ENCODE peak calls at places on chromosome 17, in five cellular contexts. T is tibial nerve, C is thoracic aorta, G is RWPE2, Y is PC-3. H is an unnamed sample.

GRCh38 chr17:37643829-37644228 is 583 bp upstream of the DDX52 start:
- DNase-seq in T (no peak), C (no peak), G (no peak), Y (no peak), H (no peak)

GRCh38 chr17:32854177-32854576 is 22.7 kb downstream of the MYO1D start:
- DNase-seq in C (no peak), G (no peak), T (no peak), Y (peak; percentile 63), H (no peak)

GRCh38 chr17:57552114-57552601 is 192.9 kb downstream of the CCDC182 start:
- DNase-seq in C (no peak), G (no peak), Y (no peak), T (no peak), H (no peak)

GRCh38 chr17:21285164-21286065 is 904 bp downstream of the MAP2K3 start:
- DNase-seq in G (no peak), Y (peak; percentile 55), T (no peak), C (no peak), H (no peak)

GRCh38 chr17:45022655-45023339 is 28.6 kb downstream of the DCAKD start:
- DNase-seq in G (no peak), Y (no peak), T (no peak), C (no peak), H (no peak)

GRCh38 chr17:74176546-74177001 is 26.9 kb upstream of the RPL38 start:
- DNase-seq in Y (peak; percentile 82), T (peak; percentile 30), G (no peak), C (no peak), H (no peak)

GRCh38 chr17:70599198-70599597 is 429.9 kb downstream of the KCNJ2 start:
- DNase-seq in C (no peak), G (no peak), Y (no peak), T (no peak), H (no peak)

GRCh38 chr17:65564793-65565192 is 3.3 kb upstream of the AXIN2 start:
- DNase-seq in Y (no peak), G (no peak), T (no peak), C (peak; percentile 11), H (no peak)

GRCh38 chr17:8377422-8377821 is 918 bp upstream of the KRABD2 start:
- DNase-seq in G (no peak), C (no peak), T (no peak), Y (no peak), H (no peak)

GRCh38 chr17:75587718-75588545 is at the start of gene MYO15B:
- DNase-seq in T (no peak), C (no peak), G (no peak), Y (no peak), H (no peak)

GRCh38 chr17:73604476-73604875 is 39.8 kb downstream of the SDK2 start:
- DNase-seq in G (no peak), Y (no peak), C (no peak), T (no peak), H (no peak)

GRCh38 chr17:65522751-65523404 is 38.6 kb downstream of the AXIN2 start:
- DNase-seq in T (no peak), C (no peak), G (no peak), Y (no peak), H (no peak)

GRCh38 chr17:75843577-75844529 is at the start of gene UNC13D:
- DNase-seq in Y (peak; percentile 70), G (peak; percentile 66), C (no peak), T (no peak), H (no peak)

GRCh38 chr17:6077746-6078145 is 7.6 kb downstream of the WSCD1 start:
- DNase-seq in G (no peak), T (no peak), C (no peak), Y (no peak), H (no peak)

GRCh38 chr17:50944902-50945720 is 79.0 kb upstream of the TOB1 start:
- DNase-seq in T (no peak), C (no peak), G (peak; percentile 66), Y (no peak), H (no peak)
- H3K4me3 ChIP-seq in T (peak overlapping the region; percentile 54), C (peak overlapping the region; percentile 72), G (no peak overlapping the region), Y (peak overlapping the region; percentile 70), H (no peak overlapping the region)

DNA sequence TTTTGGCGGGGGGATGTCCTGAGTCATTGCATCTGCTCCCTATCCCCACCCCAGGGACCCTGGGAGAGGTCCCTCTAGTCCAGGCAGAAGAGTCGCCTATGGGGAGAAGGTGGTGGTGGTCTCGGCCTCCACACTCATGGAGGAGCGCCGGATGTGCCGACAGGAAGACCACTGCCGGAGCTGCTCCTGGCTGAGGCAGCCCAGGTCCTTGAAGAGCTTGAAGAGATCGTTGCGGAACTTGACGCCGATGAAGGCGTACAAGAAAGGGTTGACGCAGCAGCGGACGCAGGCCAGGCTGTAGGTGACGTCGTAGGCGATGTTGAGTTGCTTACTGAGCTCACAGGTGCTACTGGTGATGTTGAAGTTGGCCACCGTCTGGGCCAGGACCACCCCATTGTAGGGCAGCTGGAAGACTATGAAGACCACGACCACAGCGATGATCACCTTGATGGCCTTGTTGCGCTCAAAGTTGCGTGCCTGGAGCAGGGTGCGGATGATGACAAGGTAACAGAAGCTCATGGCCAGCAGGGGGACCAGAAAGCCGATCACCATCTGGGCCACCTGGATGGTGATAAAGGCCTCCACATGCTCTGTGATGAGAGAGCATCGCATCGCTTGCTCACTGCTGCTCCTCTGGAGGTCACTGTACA is 10.5 kb downstream of the CCR7 start:
- DNase-seq in Y (no peak), T (no peak), G (no peak), C (no peak), H (no peak)
- TF ChIP-seq CTCF in Y (no peak), T (no peak), G (no peak), C (no peak), H (no peak)

DNA sequence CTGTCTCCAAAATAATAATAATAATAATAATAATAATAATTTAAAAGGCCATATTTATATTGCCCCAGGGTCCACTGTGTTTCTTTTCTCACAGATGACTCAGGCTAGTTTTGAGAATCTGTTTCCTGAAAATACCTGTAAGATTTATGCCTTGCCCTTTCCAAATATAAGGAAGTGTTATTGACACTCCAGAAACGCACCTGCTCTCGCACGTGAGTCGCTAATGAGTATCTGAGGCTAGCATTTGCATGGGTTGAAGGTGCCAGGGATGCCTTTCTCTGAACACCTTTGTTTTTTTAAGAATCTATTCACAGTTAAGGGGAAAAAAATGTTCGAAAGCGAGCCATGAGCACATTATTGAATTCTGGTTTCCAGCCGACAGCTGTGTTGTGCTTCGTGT is 45.1 kb upstream of the NOL11 start:
- DNase-seq in Y (no peak), C (no peak), G (no peak), T (no peak), H (no peak)
- H3K36me3 ChIP-seq in Y (no peaks in the 10 kb centered on the region), C (no peaks in the 10 kb centered on the region), G (peaks cover 54% of the 10 kb centered on the region), T (peaks cover 6% of the 10 kb centered on the region), H (no peaks in the 10 kb centered on the region)

DNA sequence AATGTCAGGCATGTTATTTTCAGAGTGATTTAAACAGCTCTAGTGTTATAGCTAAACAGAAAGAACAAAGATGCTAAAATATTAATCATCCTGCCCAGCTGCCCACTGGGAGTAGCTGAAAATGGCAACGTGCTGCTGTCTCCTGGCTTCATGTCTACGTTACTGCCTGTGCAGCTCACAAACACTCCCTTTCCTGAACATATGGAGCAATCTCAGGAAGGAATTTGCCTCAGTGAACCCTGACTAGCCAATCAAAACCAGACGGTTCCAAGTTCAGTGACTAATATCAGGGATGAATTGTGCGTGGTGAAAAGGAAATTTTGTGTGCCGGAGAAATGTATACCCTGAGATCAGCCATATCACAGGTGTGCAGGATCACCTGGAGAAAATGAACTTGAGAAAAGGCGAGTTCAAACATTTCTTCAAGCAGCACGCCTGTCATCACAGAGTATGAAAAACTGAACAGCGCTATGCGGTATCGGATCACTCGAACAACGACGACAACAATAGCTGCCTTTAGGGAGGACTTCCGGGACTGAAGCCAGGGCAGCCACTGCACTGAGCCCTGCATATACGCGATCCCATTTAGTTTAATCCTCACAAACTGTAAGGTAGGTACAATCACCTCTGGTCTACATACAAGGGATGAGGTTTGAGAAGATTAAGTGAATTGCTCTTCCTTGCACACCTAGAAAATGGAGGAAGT is 110.3 kb downstream of the STX8 start:
- DNase-seq in C (no peak), Y (no peak), T (no peak), G (no peak), H (no peak)
- H3K4me3 ChIP-seq in C (peak overlapping the region; percentile 47), Y (no peak overlapping the region), T (no peak overlapping the region), G (no peak overlapping the region), H (no peak overlapping the region)

GRCh38 chr17:63446218-63446980 is at the start of gene CYB561:
- DNase-seq in G (no peak), T (peak; percentile 58), Y (peak; percentile 90), C (no peak), H (no peak)
- TF ChIP-seq CTCF in G (peak; percentile 37), T (no peak), Y (peak; percentile 52), C (no peak), H (peak; percentile 31)

GRCh38 chr17:60284709-60285108 is 107.2 kb downstream of the USP32 start:
- DNase-seq in T (no peak), C (no peak), G (no peak), Y (no peak), H (no peak)
- H3K36me3 ChIP-seq in T (peaks cover 36% of the 10 kb centered on the region), C (peaks cover 3% of the 10 kb centered on the region), G (peaks cover 41% of the 10 kb centered on the region), Y (no peaks in the 10 kb centered on the region), H (peaks cover 1% of the 10 kb centered on the region)

DNA sequence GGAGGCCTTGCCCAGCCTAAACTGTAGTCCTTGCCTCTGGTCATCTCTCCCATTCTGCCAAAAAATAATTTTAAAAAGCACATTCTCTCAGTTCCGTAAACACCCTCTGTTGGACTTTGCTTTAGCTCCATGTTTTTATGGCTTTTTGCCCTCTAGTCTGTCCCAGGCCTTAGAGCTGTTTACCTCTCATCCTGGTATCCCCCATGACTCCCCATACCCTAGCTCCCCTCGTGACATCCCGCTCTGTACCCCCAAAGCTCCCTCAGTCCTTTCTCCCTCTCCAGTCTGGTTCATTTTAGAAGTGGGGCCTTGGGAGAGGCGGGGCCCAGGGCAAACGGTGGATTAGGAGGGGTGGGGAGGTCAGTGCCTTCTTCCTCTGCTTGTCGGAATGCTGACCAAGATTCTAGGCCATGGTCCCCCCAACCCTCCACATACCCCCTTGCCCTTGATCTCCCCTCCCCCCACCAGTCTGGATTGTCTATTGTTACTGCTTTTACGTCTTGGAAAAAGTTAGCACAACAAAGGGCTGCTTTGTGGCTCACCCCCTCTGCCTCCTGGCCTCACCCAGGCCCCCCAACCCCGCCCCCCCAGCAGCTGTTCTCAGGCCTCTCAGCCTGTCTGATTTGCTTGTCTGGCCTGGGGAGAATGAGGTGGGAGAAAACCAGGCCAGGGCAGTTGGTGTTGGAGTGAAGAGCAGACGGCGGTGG is 18.3 kb downstream of the GJD3 start:
- DNase-seq in T (no peak), C (no peak), G (no peak), Y (no peak), H (no peak)
- H3K4me3 ChIP-seq in T (peak overlapping the region; percentile 87), C (peak overlapping the region; percentile 94), G (no peak overlapping the region), Y (no peak overlapping the region), H (peak overlapping the region; percentile 84)

GRCh38 chr17:4948166-4948996 is at the start of gene PFN1:
- DNase-seq in G (peak; percentile 89), T (peak; percentile 91), Y (peak; percentile 80), C (peak; percentile 82), H (peak; percentile 63)
- TF ChIP-seq CTCF in G (no peak), T (no peak), Y (no peak), C (no peak), H (no peak)

GRCh38 chr17:48852251-48852650 is 21.4 kb downstream of the CALCOCO2 start:
- DNase-seq in Y (no peak), G (no peak), C (no peak), T (no peak), H (no peak)
- H3K36me3 ChIP-seq in Y (peaks cover 48% of the 10 kb centered on the region), G (peaks cover 82% of the 10 kb centered on the region), C (peaks cover 74% of the 10 kb centered on the region), T (peaks cover 97% of the 10 kb centered on the region), H (peaks cover 11% of the 10 kb centered on the region)

GRCh38 chr17:1782171-1782567 is 20.3 kb downstream of the SERPINF1 start:
- DNase-seq in Y (no peak), T (no peak), C (no peak), G (no peak), H (no peak)
- H3K4me3 ChIP-seq in Y (no peak overlapping the region), T (no peak overlapping the region), C (peak overlapping the region; percentile 29), G (no peak overlapping the region), H (no peak overlapping the region)